ENCODE peak calls at places on chromosome X, in four cellular contexts. P, I, V and G are unnamed samples.

GRCh38 chrX:33128048-33128805 is 83.1 kb downstream of the DMD start:
- DNase-seq in P (no peak), I (no peak), V (no peak), G (no peak)

GRCh38 chrX:84078991-84079390 is 109.0 kb downstream of the RPS6KA6 start:
- DNase-seq in P (no peak), I (no peak), V (no peak), G (no peak)

GRCh38 chrX:37320541-37321203 is 28.5 kb upstream of the PRRG1 start:
- DNase-seq in P (no peak), I (no peak), V (no peak), G (no peak)

GRCh38 chrX:100680756-100681155 is 36.8 kb downstream of the SRPX2 start:
- DNase-seq in P (no peak), I (no peak), V (no peak), G (no peak)

GRCh38 chrX:155070663-155070974 is 317 bp downstream of the CMC4 start:
- DNase-seq in P (no peak), I (no peak), V (no peak), G (no peak)

GRCh38 chrX:6279277-6279909 is 50.7 kb upstream of the NLGN4X start:
- DNase-seq in P (no peak), I (no peak), V (no peak), G (no peak)

GRCh38 chrX:44954562-44954961 is 81.6 kb downstream of the KDM6A start:
- DNase-seq in P (no peak), I (no peak), V (no peak), G (no peak)

GRCh38 chrX:29721152-29721551 is 494.2 kb upstream of the MAGEB2 start:
- DNase-seq in P (no peak), I (no peak), V (no peak), G (no peak)

GRCh38 chrX:149825424-149825823 is 43.7 kb downstream of the MAGEA9 start:
- DNase-seq in P (peak; percentile 4), I (no peak), V (peak; percentile 19), G (no peak)

DNA sequence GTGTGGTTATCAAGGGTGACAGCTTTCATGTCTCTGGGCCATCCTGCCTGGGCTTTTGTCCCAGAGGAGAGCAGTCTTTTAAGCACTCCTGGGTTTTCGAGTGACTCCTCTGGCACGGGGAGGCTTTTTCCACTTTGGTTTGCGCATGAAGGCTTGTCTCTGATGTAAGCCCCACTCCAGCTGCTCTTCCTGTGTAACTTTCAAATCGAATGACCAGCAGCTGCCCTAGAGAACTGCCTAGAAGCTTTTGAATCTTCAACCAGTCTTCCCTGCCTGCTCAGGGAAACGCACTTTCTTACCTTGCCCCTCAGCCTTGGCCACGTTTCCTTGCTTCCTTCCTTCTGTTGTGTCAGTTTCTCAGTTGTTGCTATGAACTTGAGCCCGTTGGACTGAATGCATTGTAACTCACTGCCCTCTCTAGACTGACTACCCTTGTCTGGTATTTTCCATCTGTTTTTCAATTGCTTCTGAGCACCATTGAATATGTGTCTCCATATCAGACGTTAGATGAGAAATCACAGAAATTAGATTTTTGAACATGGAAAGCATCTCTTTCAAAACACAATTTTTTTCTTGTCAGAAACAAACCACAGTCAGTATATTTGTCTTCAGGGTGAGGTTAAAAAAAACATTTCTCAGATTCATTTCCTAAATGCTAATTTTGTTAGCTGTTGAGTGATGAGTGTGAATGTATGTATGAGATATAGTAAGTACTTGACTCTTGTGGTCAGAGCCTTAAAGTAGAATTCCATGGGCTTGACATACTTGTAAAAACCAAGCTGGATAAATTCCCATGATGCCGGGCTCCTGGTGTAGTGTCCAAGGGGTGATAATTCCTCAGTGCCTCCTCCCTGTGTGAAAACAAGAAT is 45.4 kb downstream of the SLC9A6 start:
- DNase-seq in P (no peak), I (no peak), V (peak; percentile 62), G (no peak)
- TF ChIP-seq CTCF in P (no peak), I (no peak), V (no peak), G (no peak)

GRCh38 chrX:39614680-39614998 is 483.1 kb downstream of the BCOR start:
- DNase-seq in P (no peak), I (no peak), V (no peak), G (no peak)

GRCh38 chrX:39613508-39613921 is 484.2 kb downstream of the BCOR start:
- DNase-seq in P (no peak), I (no peak), V (peak; percentile 28), G (no peak)

GRCh38 chrX:39611468-39611867 is 486.3 kb downstream of the BCOR start:
- DNase-seq in P (no peak), I (no peak), V (no peak), G (no peak)

GRCh38 chrX:39616098-39616729 is 481.5 kb downstream of the BCOR start:
- DNase-seq in P (no peak), I (no peak), V (peak; percentile 15), G (no peak)

GRCh38 chrX:39613997-39614679 is 483.6 kb downstream of the BCOR start:
- DNase-seq in P (no peak), I (no peak), V (no peak), G (no peak)
- H3K4me3 ChIP-seq in P (no peak overlapping the region), I (no peak overlapping the region), V (peak overlapping the region; percentile 35), G (peak overlapping the region; percentile 30)

GRCh38 chrX:68718443-68718820 is 71.0 kb downstream of the STARD8 start:
- DNase-seq in P (no peak), I (no peak), V (no peak), G (no peak)

GRCh38 chrX:68720851-68721250 is 73.4 kb downstream of the STARD8 start:
- DNase-seq in P (no peak), I (no peak), V (no peak), G (no peak)

GRCh38 chrX:68719181-68719903 is 71.9 kb downstream of the STARD8 start:
- DNase-seq in P (no peak), I (no peak), V (no peak), G (no peak)

GRCh38 chrX:68721546-68721945 is 74.1 kb downstream of the STARD8 start:
- DNase-seq in P (no peak), I (no peak), V (no peak), G (no peak)

GRCh38 chrX:68719904-68720614 is 72.6 kb downstream of the STARD8 start:
- DNase-seq in P (no peak), I (no peak), V (no peak), G (peak; percentile 21)
- TF ChIP-seq CTCF in P (peak; percentile 22), I (peak; percentile 28), V (peak; percentile 22), G (no peak)

GRCh38 chrX:48694776-48695523 is 1.6 kb upstream of the SUV39H1 start:
- DNase-seq in P (no peak), I (no peak), V (no peak), G (no peak)
- H3K4me3 ChIP-seq in P (no peak overlapping the region), I (no peak overlapping the region), V (no peak overlapping the region), G (no peak overlapping the region)

DNA sequence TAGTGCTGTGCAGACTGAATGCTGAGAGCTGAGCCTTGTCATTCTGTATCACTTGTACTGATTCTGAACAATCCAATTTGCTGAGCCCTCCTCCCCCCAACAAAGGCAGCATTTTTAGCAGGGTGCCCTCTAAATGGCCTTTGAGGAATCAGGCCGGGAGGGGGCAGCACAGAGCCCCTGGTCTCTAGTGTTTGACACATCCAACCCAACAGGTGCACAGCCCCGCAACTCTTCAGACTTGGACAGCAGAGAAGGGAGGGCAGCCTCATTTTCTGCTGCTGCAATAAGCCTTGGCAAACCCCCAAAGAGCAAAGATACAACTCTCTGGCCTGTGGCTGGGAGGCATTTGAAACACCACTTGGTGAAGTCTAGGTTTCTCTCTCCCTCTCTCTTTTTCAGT is 3.4 kb downstream of the ATP1B4 start:
- DNase-seq in P (peak; percentile 11), I (no peak), V (peak; percentile 17), G (no peak)
- TF ChIP-seq CTCF in P (peak; percentile 46), I (peak; percentile 45), V (peak; percentile 49), G (peak; percentile 37)

DNA sequence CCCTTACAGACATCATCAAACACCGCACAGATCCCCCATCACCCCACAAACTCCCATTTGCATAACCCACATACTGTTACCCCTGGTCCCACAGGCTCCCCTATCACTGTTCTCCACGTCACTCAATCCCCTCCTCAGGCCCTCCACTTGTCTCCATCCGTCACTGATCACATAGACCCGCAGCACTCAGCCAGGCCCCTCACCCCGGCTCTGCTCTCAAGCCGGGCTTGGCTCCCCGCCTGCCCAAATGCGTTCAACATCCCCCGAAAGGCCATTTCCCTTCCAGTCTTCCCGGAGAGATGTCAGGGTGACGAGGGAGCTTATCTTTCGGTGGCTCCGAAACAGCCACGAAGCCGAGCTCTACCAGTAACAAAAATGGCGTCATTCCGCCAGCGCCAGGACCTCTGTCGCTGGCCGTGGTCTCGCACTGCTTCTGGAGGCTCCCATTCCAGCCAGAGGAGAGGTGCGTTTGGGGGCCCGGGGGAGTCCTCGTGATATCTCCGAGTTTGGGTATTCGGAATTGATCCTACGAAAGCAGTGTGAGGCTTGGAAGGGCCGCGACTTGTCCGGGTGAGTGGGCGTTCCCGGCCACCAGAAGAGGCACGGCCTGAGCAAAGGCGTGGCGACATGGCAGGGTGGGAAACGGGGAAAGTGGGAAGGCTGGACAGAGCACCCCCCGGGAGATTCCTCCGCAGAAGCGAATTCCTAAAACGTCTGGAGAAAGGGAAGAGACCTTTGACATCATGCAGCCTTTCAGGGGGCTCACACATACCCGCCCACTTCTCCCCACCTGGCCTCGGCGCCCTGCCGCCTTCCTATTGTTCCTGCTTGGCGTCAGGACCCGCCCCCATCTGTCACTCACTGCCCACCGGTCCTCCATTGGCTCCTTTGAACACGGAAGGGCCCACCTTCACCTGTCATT is at the start of gene ZNF630:
- DNase-seq in P (peak; percentile 79), I (no peak), V (peak; percentile 72), G (no peak)
- H3K4me3 ChIP-seq in P (peak within 1 kb of the TSS; percentile 63), I (peak within 1 kb of the TSS; percentile 54), V (peak within 1 kb of the TSS; percentile 54), G (no peak within 1 kb of the TSS)